ENCODE peak calls at places on chromosomes 16 and 17, in ten cellular contexts. K, C, P, V, Y, R, Q, G, I and J are unnamed samples.

GRCh38 chr16:30351001-30351441 is 4.1 kb downstream of the CD2BP2 start:
- DNase-seq in K (no peak), C (peak), P (no peak), V (no peak), Y (no peak), R (no peak), Q (no peak), G (no peak), I (no peak), J (no peak)

GRCh38 chr17:81251091-81251942 is 12.2 kb downstream of the NDUFAF8 start:
- DNase-seq in K (peak), C (no peak), P (no peak), V (no peak), Y (peak), R (no peak), Q (no peak), G (no peak), I (no peak), J (no peak)

GRCh38 chr16:67317853-67318252 is 8.7 kb downstream of the KCTD19 start:
- DNase-seq in K (no peak), C (no peak), P (no peak), V (no peak), Y (no peak), R (no peak), Q (no peak), G (no peak), I (no peak), J (no peak)

GRCh38 chr17:9451919-9452318 is 123.7 kb downstream of the STX8 start:
- DNase-seq in K (no peak), C (no peak), P (no peak), V (no peak), Y (peak), R (no peak), Q (no peak), G (no peak), I (no peak), J (no peak)

GRCh38 chr17:43410557-43411368 is 12.0 kb downstream of the ARL4D start:
- DNase-seq in K (no peak), C (peak), P (no peak), V (no peak), Y (no peak), R (no peak), Q (no peak), G (no peak), I (no peak), J (no peak)

GRCh38 chr17:63364387-63364786 is 81.7 kb downstream of the CYB561 start:
- DNase-seq in K (no peak), C (no peak), P (no peak), V (no peak), Y (no peak), R (no peak), Q (no peak), G (no peak), I (no peak), J (no peak)

GRCh38 chr16:56631197-56631596 is 1.3 kb upstream of the MT1M start:
- DNase-seq in K (no peak), C (no peak), P (no peak), V (no peak), Y (no peak), R (no peak), Q (no peak), G (no peak), I (no peak), J (no peak)

GRCh38 chr17:16243811-16244567 is 27.0 kb downstream of the PIGL start:
- DNase-seq in K (no peak), C (no peak), P (no peak), V (no peak), Y (peak), R (no peak), Q (no peak), G (peak), I (no peak), J (no peak)

GRCh38 chr16:81843243-81843582 is 64.1 kb downstream of the PLCG2 start:
- DNase-seq in K (no peak), C (no peak), P (no peak), V (no peak), Y (no peak), R (no peak), Q (no peak), G (no peak), I (no peak), J (no peak)

GRCh38 chr17:82941021-82942001 is 101.5 kb upstream of the ZNF750 start:
- DNase-seq in K (no peak), C (peak), P (no peak), V (no peak), Y (no peak), R (no peak), Q (no peak), G (no peak), I (no peak), J (no peak)

GRCh38 chr16:1920727-1921155 is 2.5 kb upstream of the HS3ST6 start:
- DNase-seq in K (no peak), C (no peak), P (no peak), V (no peak), Y (peak), R (no peak), Q (no peak), G (peak), I (peak), J (peak)

GRCh38 chr17:37089998-37090397 is 141.2 kb downstream of the AATF start:
- DNase-seq in K (no peak), C (no peak), P (no peak), V (peak), Y (peak), R (no peak), Q (no peak), G (no peak), I (no peak), J (no peak)

GRCh38 chr16:75471723-75472634 is 7.5 kb upstream of the TMEM170A start:
- DNase-seq in K (peak), C (peak), P (no peak), V (peak), Y (peak), R (peak), Q (no peak), G (peak), I (peak), J (peak)

GRCh38 chr17:34254146-34254545 is 939 bp upstream of the CCL2 start:
- DNase-seq in K (no peak), C (no peak), P (no peak), V (no peak), Y (no peak), R (no peak), Q (peak), G (no peak), I (no peak), J (no peak)

GRCh38 chr16:9134739-9135138 is 43.3 kb downstream of the HAPSTR1 start:
- DNase-seq in K (peak), C (peak), P (no peak), V (peak), Y (peak), R (no peak), Q (no peak), G (peak), I (peak), J (peak)

GRCh38 chr16:4979164-4979563 is 21.0 kb downstream of the SEC14L5 start:
- DNase-seq in K (no peak), C (peak), P (no peak), V (no peak), Y (no peak), R (no peak), Q (no peak), G (no peak), I (no peak), J (no peak)

GRCh38 chr16:64590516-64590915 is 531.3 kb downstream of the CDH11 start:
- DNase-seq in K (no peak), C (no peak), P (no peak), V (no peak), Y (no peak), R (no peak), Q (no peak), G (no peak), I (no peak), J (no peak)

GRCh38 chr16:31224092-31224955 is 7.4 kb upstream of the PYDC1 start:
- DNase-seq in K (no peak), C (peak), P (no peak), V (no peak), Y (no peak), R (no peak), Q (no peak), G (peak), I (no peak), J (no peak)

GRCh38 chr17:46994993-46995392 is 15.9 kb upstream of the RPRML start:
- DNase-seq in K (no peak), C (no peak), P (no peak), V (no peak), Y (no peak), R (no peak), Q (no peak), G (no peak), I (no peak), J (no peak)

GRCh38 chr16:50467943-50468748 is 80.0 kb upstream of the NKD1 start:
- DNase-seq in K (no peak), C (no peak), P (peak), V (no peak), Y (no peak), R (no peak), Q (no peak), G (peak), I (peak), J (peak)

GRCh38 chr16:22888791-22889190 is 74.8 kb downstream of the HS3ST2 start:
- DNase-seq in K (no peak), C (no peak), P (no peak), V (no peak), Y (no peak), R (no peak), Q (no peak), G (no peak), I (no peak), J (no peak)

GRCh38 chr17:77425791-77426641 is 285.2 kb downstream of the SEC14L1 start:
- DNase-seq in K (no peak), C (peak), P (no peak), V (no peak), Y (no peak), R (peak), Q (peak), G (peak), I (no peak), J (peak)

GRCh38 chr17:21081967-21082366 is 39.2 kb upstream of the USP22 start:
- DNase-seq in K (no peak), C (no peak), P (no peak), V (no peak), Y (no peak), R (no peak), Q (no peak), G (no peak), I (no peak), J (no peak)

GRCh38 chr16:54505479-54506247 is 219.1 kb upstream of the IRX3 start:
- DNase-seq in K (no peak), C (no peak), P (no peak), V (no peak), Y (no peak), R (peak), Q (no peak), G (no peak), I (no peak), J (no peak)

GRCh38 chr17:36008998-36009665 is 7.8 kb upstream of the CCL15 start:
- DNase-seq in K (peak), C (no peak), P (no peak), V (peak), Y (no peak), R (no peak), Q (no peak), G (peak), I (no peak), J (no peak)

GRCh38 chr17:18877104-18877503 is 19.2 kb downstream of the PRPSAP2 start:
- DNase-seq in K (no peak), C (no peak), P (no peak), V (no peak), Y (no peak), R (no peak), Q (no peak), G (no peak), I (no peak), J (no peak)

GRCh38 chr17:41527076-41528023 is 758 bp downstream of the KRT19 start:
- DNase-seq in K (no peak), C (peak), P (no peak), V (no peak), Y (peak), R (no peak), Q (no peak), G (peak), I (peak), J (peak)

GRCh38 chr17:1186214-1186820 is 6.5 kb upstream of the ABR start:
- DNase-seq in K (no peak), C (no peak), P (no peak), V (no peak), Y (no peak), R (no peak), Q (no peak), G (no peak), I (no peak), J (no peak)

GRCh38 chr16:79079656-79080420 is 520.7 kb downstream of the MAF start:
- DNase-seq in K (no peak), C (no peak), P (no peak), V (no peak), Y (no peak), R (no peak), Q (no peak), G (no peak), I (no peak), J (no peak)

GRCh38 chr17:55816532-55817272 is 65.9 kb downstream of the PCTP start:
- DNase-seq in K (no peak), C (no peak), P (no peak), V (no peak), Y (no peak), R (peak), Q (no peak), G (no peak), I (no peak), J (no peak)

GRCh38 chr17:40551091-40551873 is 14.0 kb downstream of the CCR7 start:
- DNase-seq in K (no peak), C (no peak), P (no peak), V (no peak), Y (no peak), R (no peak), Q (peak), G (no peak), I (peak), J (no peak)

GRCh38 chr16:66247516-66248089 is 118.9 kb upstream of the CDH5 start:
- DNase-seq in K (no peak), C (peak), P (no peak), V (no peak), Y (no peak), R (no peak), Q (no peak), G (no peak), I (no peak), J (no peak)

GRCh38 chr16:75580-76501 is 2.2 kb upstream of the MPG start:
- DNase-seq in K (no peak), C (peak), P (no peak), V (no peak), Y (no peak), R (no peak), Q (peak), G (peak), I (peak), J (no peak)

GRCh38 chr16:58684001-58684353 is 593 bp downstream of the SLC38A7 start:
- DNase-seq in K (no peak), C (no peak), P (no peak), V (no peak), Y (peak), R (no peak), Q (no peak), G (no peak), I (no peak), J (no peak)

GRCh38 chr17:72219136-72219823 is 98.5 kb downstream of the SOX9 start:
- DNase-seq in K (no peak), C (no peak), P (no peak), V (no peak), Y (peak), R (no peak), Q (no peak), G (peak), I (no peak), J (no peak)

GRCh38 chr16:1296688-1297412 is 12.6 kb upstream of the UBE2I start:
- DNase-seq in K (no peak), C (no peak), P (no peak), V (no peak), Y (peak), R (peak), Q (no peak), G (no peak), I (no peak), J (peak)

GRCh38 chr17:3318336-3318735 is 20.2 kb upstream of the OR3A1 start:
- DNase-seq in K (no peak), C (no peak), P (no peak), V (no peak), Y (no peak), R (no peak), Q (no peak), G (no peak), I (no peak), J (peak)

GRCh38 chr17:28634211-28634865 is 10.6 kb downstream of the BLTP2 start:
- DNase-seq in K (no peak), C (no peak), P (no peak), V (no peak), Y (no peak), R (no peak), Q (no peak), G (no peak), I (no peak), J (no peak)

GRCh38 chr17:32921013-32921412 is 6.9 kb upstream of the TMEM98 start:
- DNase-seq in K (no peak), C (no peak), P (no peak), V (no peak), Y (no peak), R (no peak), Q (no peak), G (no peak), I (peak), J (no peak)